ENCODE peak calls at places on chromosome 14, in eight cellular contexts. S, M, E, Y, G, N, K and O are unnamed samples.

GRCh38 chr14:21352587-21352986 is 31.2 kb downstream of the SUPT16H start:
- DNase-seq in E (no peak), N (no peak), Y (no peak), K (no peak), M (no peak), G (no peak), S (no peak), O (no peak)

GRCh38 chr14:76152333-76152681 is 585 bp downstream of the GPATCH2L start:
- DNase-seq in M (peak; percentile 91), Y (peak; percentile 84), E (peak; percentile 72), K (peak; percentile 72), G (peak; percentile 20), S (peak; percentile 80), N (peak; percentile 74), O (peak; percentile 69)

GRCh38 chr14:102317564-102318248 is 1.8 kb upstream of the ZNF839 start:
- DNase-seq in G (no peak), M (no peak), S (no peak), N (no peak), E (no peak), Y (no peak), K (no peak), O (no peak)

GRCh38 chr14:21496453-21496852 is 14.7 kb downstream of the METTL3 start:
- DNase-seq in G (no peak), N (no peak), K (no peak), E (no peak), S (no peak), M (peak; percentile 80), Y (no peak), O (no peak)

GRCh38 chr14:56005580-56006053 is 112.6 kb upstream of the PELI2 start:
- DNase-seq in K (no peak), E (no peak), S (no peak), G (no peak), N (no peak), Y (no peak), M (peak; percentile 4), O (no peak)

GRCh38 chr14:61477845-61478438 is 156.6 kb downstream of the PRKCH start:
- DNase-seq in E (no peak), M (peak; percentile 60), Y (peak; percentile 96), K (no peak), G (no peak), S (no peak), N (no peak), O (no peak)

GRCh38 chr14:81727243-81727642 is 193.6 kb upstream of the SEL1L start:
- DNase-seq in S (no peak), E (no peak), N (no peak), G (no peak), M (no peak), Y (no peak), K (no peak), O (no peak)

GRCh38 chr14:19947413-19948090 is 16.8 kb downstream of the OR4K1 start:
- DNase-seq in S (no peak), E (no peak), N (no peak), M (no peak), G (no peak), K (no peak), Y (no peak), O (no peak)

GRCh38 chr14:86237733-86238132 is 707.8 kb downstream of the FLRT2 start:
- DNase-seq in E (no peak), G (no peak), S (no peak), Y (no peak), K (no peak), N (no peak), M (no peak), O (no peak)

GRCh38 chr14:103130965-103131364 is 7.7 kb downstream of the TNFAIP2 start:
- DNase-seq in Y (no peak), M (peak; percentile 90), S (no peak), K (no peak), G (no peak), N (no peak), E (no peak), O (no peak)